ENCODE peak calls at places on chromosomes 1 and 21, in four cellular contexts. J is MM.1S, C is neural progenitor cell, V is HCT116. W is an unnamed sample.

GRCh38 chr1:51120629-51121028 is 18.6 kb downstream of the C1orf185 start:
- DNase-seq in J (no peak), C (no peak), V (no peak), W (no peak)

GRCh38 chr1:101506541-101507164 is 269.8 kb downstream of the S1PR1 start:
- DNase-seq in J (peak; percentile 20), C (peak; percentile 62), V (peak; percentile 24), W (peak; percentile 56)

GRCh38 chr1:153466908-153467307 is 6.5 kb upstream of the S100A7 start:
- DNase-seq in J (no peak), C (no peak), V (no peak), W (no peak)

GRCh38 chr1:241408170-241408569 is 51.2 kb upstream of the RGS7 start:
- DNase-seq in J (no peak), C (peak; percentile 11), V (no peak), W (peak; percentile 4)

GRCh38 chr1:29975036-29975694 is 738.8 kb downstream of the PTPRU start:
- DNase-seq in J (no peak), C (peak; percentile 76), V (no peak), W (peak; percentile 4)

GRCh38 chr1:176949033-176949662 is 215.4 kb downstream of the ASTN1 start:
- DNase-seq in J (peak; percentile 21), C (peak; percentile 88), V (peak; percentile 63), W (peak; percentile 26)

GRCh38 chr1:55926906-55927471 is 652.4 kb downstream of the PLPP3 start:
- DNase-seq in J (no peak), C (no peak), V (no peak), W (no peak)

GRCh38 chr1:24392604-24392946 is 21.0 kb downstream of the STPG1 start:
- DNase-seq in J (no peak), C (no peak), V (no peak), W (no peak)

GRCh38 chr1:201217146-201217545 is 26.5 kb downstream of the IGFN1 start:
- DNase-seq in J (no peak), C (no peak), V (no peak), W (no peak)

GRCh38 chr1:10918531-10918930 is 93.9 kb upstream of the TARDBP start:
- DNase-seq in J (no peak), C (no peak), V (no peak), W (no peak)

GRCh38 chr21:16033193-16033592 is 303.4 kb downstream of the USP25 start:
- DNase-seq in J (no peak), C (no peak), V (no peak), W (no peak)

GRCh38 chr21:43004926-43005325 is 30.6 kb downstream of the PKNOX1 start:
- DNase-seq in J (no peak), C (no peak), V (no peak), W (no peak)

GRCh38 chr1:184823080-184823479 is 68.4 kb upstream of the EDEM3 start:
- DNase-seq in J (peak; percentile 4), C (peak; percentile 70), V (no peak), W (no peak)

GRCh38 chr1:63861055-63861691 is 87.4 kb downstream of the ROR1 start:
- DNase-seq in J (no peak), C (no peak), V (no peak), W (no peak)

GRCh38 chr1:24384251-24385090 is 29.1 kb downstream of the STPG1 start:
- DNase-seq in J (peak; percentile 90), C (no peak), V (no peak), W (no peak)

GRCh38 chr1:78003070-78003751 is 1.5 kb upstream of the DNAJB4 start:
- DNase-seq in J (no peak), C (no peak), V (no peak), W (peak; percentile 25)

GRCh38 chr1:204453141-204453772 is 41.3 kb downstream of the PIK3C2B start:
- DNase-seq in J (peak; percentile 71), C (no peak), V (no peak), W (peak; percentile 53)

GRCh38 chr1:38244218-38244617 is 197.6 kb upstream of the POU3F1 start:
- DNase-seq in J (no peak), C (no peak), V (no peak), W (no peak)

GRCh38 chr21:17900281-17900989 is 81.3 kb upstream of the C21orf91 start:
- DNase-seq in J (no peak), C (peak; percentile 26), V (no peak), W (no peak)

GRCh38 chr1:206463911-206464310 is 6.4 kb upstream of the IKBKE start:
- DNase-seq in J (no peak), C (no peak), V (no peak), W (no peak)

GRCh38 chr1:10835423-10836421 is 39.3 kb upstream of the CASZ1 start:
- DNase-seq in J (no peak), C (peak; percentile 98), V (peak; percentile 49), W (no peak)

GRCh38 chr1:248730507-248731335 is 24.8 kb downstream of the LYPD8 start:
- DNase-seq in J (no peak), C (no peak), V (no peak), W (no peak)

GRCh38 chr21:20030390-20030789 is 967.8 kb upstream of the NCAM2 start:
- DNase-seq in J (no peak), C (no peak), V (no peak), W (no peak)

GRCh38 chr1:172360960-172361359 is 59.5 kb upstream of the C1orf105 start:
- DNase-seq in J (no peak), C (no peak), V (no peak), W (no peak)

GRCh38 chr1:112905420-112906154 is 50.4 kb downstream of the SLC16A1 start:
- DNase-seq in J (no peak), C (no peak), V (no peak), W (no peak)

GRCh38 chr1:150243003-150243402 is 7.1 kb upstream of the ANP32E start:
- DNase-seq in J (no peak), C (no peak), V (no peak), W (no peak)

GRCh38 chr21:19343711-19344110 is 940.1 kb upstream of the TMPRSS15 start:
- DNase-seq in J (no peak), C (no peak), V (no peak), W (no peak)

GRCh38 chr1:38131024-38131585 is 84.5 kb upstream of the POU3F1 start:
- DNase-seq in J (no peak), C (no peak), V (no peak), W (no peak)

GRCh38 chr1:109768700-109769325 is 5.1 kb upstream of the EPS8L3 start:
- DNase-seq in J (no peak), C (no peak), V (no peak), W (no peak)
- TF ChIP-seq EZH2phosphoT487 in J (no peak), C (no peak), V (no peak), W (no peak)

DNA sequence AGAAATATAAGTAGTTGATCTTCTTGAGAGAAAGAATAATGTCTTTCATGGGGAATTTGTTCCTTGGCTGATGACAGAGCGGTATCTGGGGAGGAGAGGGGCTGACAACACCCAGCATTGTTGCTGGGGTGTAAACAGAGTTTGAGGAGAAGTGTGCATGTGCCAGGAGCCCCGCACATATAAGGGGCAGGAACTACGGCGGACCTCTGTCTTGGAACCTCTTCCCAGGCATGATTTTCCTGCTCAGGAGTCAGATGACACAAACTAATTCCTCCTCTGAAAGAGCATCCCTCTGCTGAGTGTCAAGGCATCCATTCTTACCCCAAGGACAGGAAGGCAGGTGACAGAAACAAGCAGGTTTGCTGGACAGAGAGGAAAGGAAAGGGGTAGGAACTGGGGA is 119.1 kb downstream of the TPTE start:
- DNase-seq in J (no peak), C (no peak), V (no peak), W (no peak)
- H3K9me3 ChIP-seq in J (no peaks in the 10 kb centered on the region), C (peaks cover 76% of the 10 kb centered on the region), V (peaks cover 48% of the 10 kb centered on the region), W (peaks cover 26% of the 10 kb centered on the region)

DNA sequence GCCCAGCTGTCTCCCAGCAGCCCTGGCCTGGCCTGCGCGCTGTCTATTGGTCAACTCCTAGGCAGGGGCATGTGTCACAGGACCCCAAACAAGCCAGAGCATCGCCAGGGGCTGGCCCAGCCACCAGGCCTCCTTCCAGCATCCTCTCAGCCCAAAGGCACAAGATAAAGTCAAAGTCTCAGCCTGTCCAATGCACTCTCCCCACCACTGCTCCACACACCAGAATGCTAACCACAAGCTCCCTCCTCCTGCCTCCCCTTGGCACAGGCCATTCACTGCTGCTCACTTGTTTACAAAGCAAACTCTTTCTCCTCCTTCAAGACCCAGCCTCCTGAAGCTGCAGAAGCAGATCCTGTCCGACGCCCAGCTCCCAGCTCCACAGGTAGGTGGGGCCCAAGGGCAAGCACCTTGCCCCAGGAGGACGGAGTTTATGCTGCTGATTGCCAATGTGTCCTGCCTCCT is 133.4 kb downstream of the DMRTB1 start:
- DNase-seq in J (no peak), C (peak; percentile 29), V (no peak), W (peak; percentile 5)
- TF ChIP-seq EZH2phosphoT487 in J (no peak), C (no peak), V (no peak), W (no peak)

DNA sequence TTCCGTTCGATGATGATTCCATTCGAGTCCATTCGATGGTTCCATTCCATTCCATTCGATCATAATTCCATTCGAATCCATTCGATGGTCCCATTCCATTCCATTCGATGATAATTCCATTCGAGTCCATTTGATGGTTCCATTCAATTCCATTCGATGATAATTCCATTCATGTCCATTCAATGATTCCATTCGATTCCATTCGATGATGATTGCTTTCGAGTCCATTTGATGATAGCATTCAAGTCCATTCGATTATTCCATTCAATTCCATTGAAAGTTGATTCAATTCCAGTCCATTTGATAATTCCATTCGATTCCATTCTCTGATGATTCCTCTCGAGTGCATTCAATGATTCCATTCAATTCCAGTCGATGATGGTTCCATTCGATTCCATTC is 3895.3 kb downstream of the SRGAP2C start:
- DNase-seq in J (no peak), C (no peak), V (no peak), W (no peak)
- H3K9me3 ChIP-seq in J (no peaks in the 10 kb centered on the region), C (peaks cover 61% of the 10 kb centered on the region), V (peaks cover 45% of the 10 kb centered on the region), W (peaks cover 43% of the 10 kb centered on the region)